ENCODE peak calls at places on chromosomes 2 and 18, in four cellular contexts. One of them, this sample, is unnamed.

GRCh38 chr2:208608436-208608835 is 201.8 kb downstream of the PTH2R start:
- DNase-seq in HepG2: no peak
- DNase-seq in K562: no peak
- DNase-seq in SK-N-SH: no peak
- DNase-seq in this sample: no peak

GRCh38 chr2:204825054-204825453 is 279.8 kb downstream of the PARD3B start:
- DNase-seq in HepG2: no peak
- DNase-seq in K562: no peak
- DNase-seq in SK-N-SH: no peak
- DNase-seq in this sample: no peak

GRCh38 chr18:66048404-66048803 is 297.6 kb downstream of the CDH7 start:
- DNase-seq in HepG2: no peak
- DNase-seq in K562: no peak
- DNase-seq in SK-N-SH: no peak
- DNase-seq in this sample: no peak

GRCh38 chr18:70693196-70693595 is 404.4 kb downstream of the SOCS6 start:
- DNase-seq in HepG2: peak
- DNase-seq in K562: no peak
- DNase-seq in SK-N-SH: no peak
- DNase-seq in this sample: no peak

GRCh38 chr2:142130111-142131015 is 453 bp downstream of the LRP1B start:
- DNase-seq in HepG2: peak
- DNase-seq in K562: no peak
- DNase-seq in SK-N-SH: peak
- DNase-seq in this sample: peak

GRCh38 chr18:58105206-58105907 is 61.3 kb downstream of the NEDD4L start:
- DNase-seq in HepG2: no peak
- DNase-seq in K562: no peak
- DNase-seq in SK-N-SH: no peak
- DNase-seq in this sample: no peak

GRCh38 chr2:73938761-73939352 is 12.2 kb downstream of the DGUOK start:
- DNase-seq in HepG2: no peak
- DNase-seq in K562: no peak
- DNase-seq in SK-N-SH: peak
- DNase-seq in this sample: no peak

GRCh38 chr2:98164256-98164655 is 77.3 kb downstream of the VWA3B start:
- DNase-seq in HepG2: no peak
- DNase-seq in K562: no peak
- DNase-seq in SK-N-SH: no peak
- DNase-seq in this sample: no peak

GRCh38 chr18:2881490-2882195 is 34.8 kb downstream of the EMILIN2 start:
- DNase-seq in HepG2: no peak
- DNase-seq in K562: no peak
- DNase-seq in SK-N-SH: no peak
- DNase-seq in this sample: no peak

GRCh38 chr2:38610851-38611801 is 8.4 kb upstream of the HNRNPLL start:
- DNase-seq in HepG2: peak
- DNase-seq in K562: no peak
- DNase-seq in SK-N-SH: no peak
- DNase-seq in this sample: no peak

GRCh38 chr2:219439518-219439917 is 4.9 kb downstream of the SPEG start:
- DNase-seq in HepG2: no peak
- DNase-seq in K562: no peak
- DNase-seq in SK-N-SH: no peak
- DNase-seq in this sample: no peak

GRCh38 chr2:120346034-120346666 is at the start of gene INHBB:
- DNase-seq in HepG2: no peak
- DNase-seq in K562: no peak
- DNase-seq in SK-N-SH: peak
- DNase-seq in this sample: no peak

GRCh38 chr2:218748795-218749429 is 33.0 kb upstream of the CYP27A1 start:
- DNase-seq in HepG2: peak
- DNase-seq in K562: no peak
- DNase-seq in SK-N-SH: no peak
- DNase-seq in this sample: no peak

GRCh38 chr2:95351080-95351915 is 51.2 kb upstream of the FAHD2A start:
- DNase-seq in HepG2: no peak
- DNase-seq in K562: no peak
- DNase-seq in SK-N-SH: no peak
- DNase-seq in this sample: no peak

GRCh38 chr18:30177056-30177455 is 865.5 kb downstream of the DSC3 start:
- DNase-seq in HepG2: no peak
- DNase-seq in K562: no peak
- DNase-seq in SK-N-SH: no peak
- DNase-seq in this sample: no peak

GRCh38 chr2:96826546-96827278 is 10.6 kb downstream of the CNNM3 start:
- DNase-seq in HepG2: no peak
- DNase-seq in K562: no peak
- DNase-seq in SK-N-SH: no peak
- DNase-seq in this sample: no peak

GRCh38 chr2:164028764-164029534 is 293.1 kb upstream of the FIGN start:
- DNase-seq in HepG2: no peak
- DNase-seq in K562: no peak
- DNase-seq in SK-N-SH: no peak
- DNase-seq in this sample: no peak

GRCh38 chr18:7630731-7631442 is 63.8 kb downstream of the PTPRM start:
- DNase-seq in HepG2: no peak
- DNase-seq in K562: no peak
- DNase-seq in SK-N-SH: peak
- DNase-seq in this sample: no peak

GRCh38 chr18:45666520-45666919 is 51.2 kb downstream of the SLC14A2 start:
- DNase-seq in HepG2: peak
- DNase-seq in K562: no peak
- DNase-seq in SK-N-SH: peak
- DNase-seq in this sample: no peak

GRCh38 chr18:45667056-45667455 is 51.8 kb downstream of the SLC14A2 start:
- DNase-seq in HepG2: no peak
- DNase-seq in K562: no peak
- DNase-seq in SK-N-SH: no peak
- DNase-seq in this sample: no peak

GRCh38 chr18:45663646-45664045 is 48.4 kb downstream of the SLC14A2 start:
- DNase-seq in HepG2: no peak
- DNase-seq in K562: no peak
- DNase-seq in SK-N-SH: no peak
- DNase-seq in this sample: no peak

GRCh38 chr18:45666006-45666405 is 50.7 kb downstream of the SLC14A2 start:
- DNase-seq in HepG2: no peak
- DNase-seq in K562: no peak
- DNase-seq in SK-N-SH: no peak
- DNase-seq in this sample: no peak

GRCh38 chr18:45664824-45665763 is 49.8 kb downstream of the SLC14A2 start:
- DNase-seq in HepG2: peak
- DNase-seq in K562: peak
- DNase-seq in SK-N-SH: peak
- DNase-seq in this sample: peak
- TF ChIP-seq FOXJ3 in HepG2: no peak
- TF ChIP-seq FOXJ3 in K562: no peak
- TF ChIP-seq FOXJ3 in SK-N-SH: no peak
- TF ChIP-seq FOXJ3 in this sample: no peak

DNA sequence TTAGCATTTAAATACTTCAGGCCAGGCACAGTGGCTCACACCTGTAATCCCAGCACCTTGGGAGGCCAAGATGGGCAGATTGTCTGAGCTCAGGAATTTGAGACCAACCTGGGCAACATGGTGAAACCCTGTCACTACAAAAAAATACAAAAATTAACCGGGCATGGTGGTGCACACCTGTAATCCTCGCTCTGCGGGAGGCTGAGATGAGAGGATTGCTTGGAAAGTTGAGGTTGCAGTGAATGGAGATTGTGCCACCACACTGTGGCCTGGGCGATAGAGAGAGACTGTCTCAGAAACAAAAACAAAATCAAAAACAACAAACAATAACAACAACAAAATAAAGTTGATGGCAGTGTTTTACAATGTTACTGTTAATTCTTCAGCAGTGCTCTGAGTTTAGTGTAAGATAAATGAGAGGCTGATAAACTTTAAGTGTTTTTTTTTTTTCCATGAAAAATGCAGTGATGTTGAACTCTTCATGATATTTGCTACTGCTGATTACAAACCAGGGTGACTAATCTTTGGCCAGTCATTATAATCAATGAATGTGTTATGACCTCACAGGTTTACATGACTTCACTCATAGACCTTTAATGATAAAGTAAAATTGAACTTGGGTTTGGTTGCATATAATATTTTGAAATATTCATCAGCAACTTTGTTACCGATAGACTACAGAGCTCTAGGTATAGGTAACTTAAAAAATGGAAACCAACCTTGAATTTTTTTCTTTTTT is 2.5 kb downstream of the ITGAV start:
- DNase-seq in HepG2: no peak
- DNase-seq in K562: no peak
- DNase-seq in SK-N-SH: no peak
- DNase-seq in this sample: no peak
- TF ChIP-seq FOXJ3 in HepG2: no peak
- TF ChIP-seq FOXJ3 in K562: no peak
- TF ChIP-seq FOXJ3 in SK-N-SH: no peak
- TF ChIP-seq FOXJ3 in this sample: no peak

GRCh38 chr2:146659976-146660375 is 1184.9 kb upstream of the ACVR2A start:
- DNase-seq in HepG2: no peak
- DNase-seq in K562: no peak
- DNase-seq in SK-N-SH: no peak
- DNase-seq in this sample: no peak
- TF ChIP-seq FOXJ3 in HepG2: no peak
- TF ChIP-seq FOXJ3 in K562: no peak
- TF ChIP-seq FOXJ3 in SK-N-SH: no peak
- TF ChIP-seq FOXJ3 in this sample: no peak

GRCh38 chr18:56382541-56382940 is 255.9 kb downstream of the TXNL1 start:
- DNase-seq in HepG2: no peak
- DNase-seq in K562: no peak
- DNase-seq in SK-N-SH: no peak
- DNase-seq in this sample: no peak
- TF ChIP-seq FOXJ3 in HepG2: no peak
- TF ChIP-seq FOXJ3 in K562: no peak
- TF ChIP-seq FOXJ3 in SK-N-SH: no peak
- TF ChIP-seq FOXJ3 in this sample: no peak

DNA sequence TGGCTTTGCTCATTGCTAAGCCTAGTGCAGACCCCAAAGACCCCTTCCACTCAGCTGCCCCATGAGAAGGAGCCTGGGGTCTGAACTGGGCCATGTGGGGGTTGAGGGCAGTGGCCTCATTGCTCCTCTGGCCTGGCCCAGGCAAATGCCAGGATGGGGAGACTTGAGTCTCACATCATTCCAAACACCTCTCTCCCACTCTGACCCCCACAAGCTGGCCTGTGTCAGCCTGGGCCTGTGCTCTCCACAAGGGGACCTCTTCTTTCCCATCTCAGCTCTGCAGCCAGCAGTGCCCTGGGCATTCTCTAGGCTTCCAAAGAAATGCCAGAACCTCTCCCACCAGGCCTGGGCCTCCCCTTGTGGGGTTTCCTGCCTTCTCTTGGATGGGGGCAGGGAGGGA is 45.8 kb upstream of the OTOF start:
- DNase-seq in HepG2: no peak
- DNase-seq in K562: no peak
- DNase-seq in SK-N-SH: no peak
- DNase-seq in this sample: no peak
- TF ChIP-seq FOXJ3 in HepG2: no peak
- TF ChIP-seq FOXJ3 in K562: no peak
- TF ChIP-seq FOXJ3 in SK-N-SH: no peak
- TF ChIP-seq FOXJ3 in this sample: no peak

GRCh38 chr2:27498975-27499374 is 2.3 kb downstream of the GCKR start:
- DNase-seq in HepG2: no peak
- DNase-seq in K562: no peak
- DNase-seq in SK-N-SH: no peak
- DNase-seq in this sample: no peak

GRCh38 chr2:27497288-27497627 is 619 bp downstream of the GCKR start:
- DNase-seq in HepG2: no peak
- DNase-seq in K562: no peak
- DNase-seq in SK-N-SH: no peak
- DNase-seq in this sample: no peak

GRCh38 chr2:27501042-27501441 is 4.4 kb downstream of the GCKR start:
- DNase-seq in HepG2: no peak
- DNase-seq in K562: no peak
- DNase-seq in SK-N-SH: no peak
- DNase-seq in this sample: no peak

GRCh38 chr2:27506587-27506986 is 9.9 kb downstream of the GCKR start:
- DNase-seq in HepG2: no peak
- DNase-seq in K562: no peak
- DNase-seq in SK-N-SH: no peak
- DNase-seq in this sample: no peak

DNA sequence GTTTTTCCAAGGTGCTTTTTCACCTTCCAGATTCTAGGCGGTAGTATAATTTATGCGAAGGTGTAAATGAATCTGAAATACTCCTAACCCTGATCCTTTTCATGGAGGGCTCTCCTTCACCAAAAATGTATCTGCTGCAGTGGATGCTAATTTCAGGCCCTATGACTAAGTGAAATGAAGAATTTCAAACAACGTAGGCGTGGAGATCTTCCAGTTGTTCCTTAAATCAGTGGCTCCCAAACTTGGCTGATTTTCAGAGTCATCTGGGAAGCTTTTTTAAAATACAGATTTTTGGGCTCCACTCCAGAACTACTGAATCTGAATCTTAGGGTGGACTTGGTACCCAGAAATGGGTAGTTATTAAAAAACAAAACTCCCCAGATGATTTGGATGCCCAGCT is 5.5 kb downstream of the GCKR start:
- DNase-seq in HepG2: no peak
- DNase-seq in K562: no peak
- DNase-seq in SK-N-SH: no peak
- DNase-seq in this sample: no peak
- TF ChIP-seq FOXJ3 in HepG2: no peak
- TF ChIP-seq FOXJ3 in K562: no peak
- TF ChIP-seq FOXJ3 in SK-N-SH: no peak
- TF ChIP-seq FOXJ3 in this sample: no peak

This sample was measured in WTC11.